ENCODE peak calls at places on chromosomes 12 and 14, in ten cellular contexts. V is A549, Q is body of pancreas, F is endodermal cell, X is A673, W is astrocyte, I is mucosa of descending colon, T is heart left ventricle, O is tibial nerve, L is tibial artery. U is an unnamed sample. For H3K4me1, the result is how much of the 10 kb centered on the place peaks cover.

GRCh38 chr12:50641566-50641965 is 122.3 kb upstream of the ATF1 start:
- DNase-seq in X (no peak), O (no peak), T (no peak), F (peak), V (no peak), I (no peak), W (no peak), Q (peak), L (no peak), U (no peak)

GRCh38 chr14:77241955-77242354 is 29.1 kb downstream of the NGB start:
- DNase-seq in W (no peak), T (no peak), Q (no peak), O (no peak), X (no peak), I (no peak), F (no peak), L (no peak), V (no peak), U (no peak)

GRCh38 chr14:20631023-20631820 is 10.3 kb downstream of the OR6S1 start:
- DNase-seq in L (peak), O (no peak), F (peak), Q (peak), V (peak), I (no peak), T (no peak), W (no peak), X (peak), U (no peak)

GRCh38 chr12:48419409-48419935 is 52.9 kb upstream of the ANP32D start:
- DNase-seq in Q (no peak), T (no peak), W (no peak), L (no peak), F (peak), O (no peak), V (no peak), X (no peak), I (no peak), U (no peak)

GRCh38 chr12:56520025-56520810 is 1.4 kb upstream of the RBMS2 start:
- DNase-seq in O (no peak), F (no peak), T (peak), W (no peak), I (no peak), V (no peak), X (peak), L (no peak), Q (no peak), U (no peak)

GRCh38 chr14:50560929-50561280 is 960 bp downstream of the ATL1 start:
- DNase-seq in O (peak), W (peak), L (peak), Q (peak), F (peak), X (peak), T (peak), I (peak), V (peak), U (peak)

GRCh38 chr12:63917864-63918742 is 73.6 kb downstream of the SRGAP1 start:
- DNase-seq in X (peak), I (peak), O (no peak), L (no peak), T (no peak), W (peak), V (peak), Q (peak), F (no peak), U (no peak)

GRCh38 chr12:132511516-132512196 is 21.7 kb downstream of the FBRSL1 start:
- DNase-seq in L (no peak), X (no peak), Q (no peak), T (no peak), I (no peak), F (no peak), V (no peak), O (no peak), W (no peak), U (no peak)

GRCh38 chr14:26531894-26532293 is 65.9 kb downstream of the NOVA1 start:
- DNase-seq in X (peak), W (peak), T (no peak), L (no peak), I (no peak), F (no peak), V (peak), Q (no peak), O (no peak), U (no peak)

GRCh38 chr12:93682846-93683261 is 5.7 kb downstream of the CRADD start:
- DNase-seq in L (no peak), X (no peak), T (peak), V (no peak), I (no peak), W (no peak), F (peak), O (no peak), Q (no peak), U (no peak)

DNA sequence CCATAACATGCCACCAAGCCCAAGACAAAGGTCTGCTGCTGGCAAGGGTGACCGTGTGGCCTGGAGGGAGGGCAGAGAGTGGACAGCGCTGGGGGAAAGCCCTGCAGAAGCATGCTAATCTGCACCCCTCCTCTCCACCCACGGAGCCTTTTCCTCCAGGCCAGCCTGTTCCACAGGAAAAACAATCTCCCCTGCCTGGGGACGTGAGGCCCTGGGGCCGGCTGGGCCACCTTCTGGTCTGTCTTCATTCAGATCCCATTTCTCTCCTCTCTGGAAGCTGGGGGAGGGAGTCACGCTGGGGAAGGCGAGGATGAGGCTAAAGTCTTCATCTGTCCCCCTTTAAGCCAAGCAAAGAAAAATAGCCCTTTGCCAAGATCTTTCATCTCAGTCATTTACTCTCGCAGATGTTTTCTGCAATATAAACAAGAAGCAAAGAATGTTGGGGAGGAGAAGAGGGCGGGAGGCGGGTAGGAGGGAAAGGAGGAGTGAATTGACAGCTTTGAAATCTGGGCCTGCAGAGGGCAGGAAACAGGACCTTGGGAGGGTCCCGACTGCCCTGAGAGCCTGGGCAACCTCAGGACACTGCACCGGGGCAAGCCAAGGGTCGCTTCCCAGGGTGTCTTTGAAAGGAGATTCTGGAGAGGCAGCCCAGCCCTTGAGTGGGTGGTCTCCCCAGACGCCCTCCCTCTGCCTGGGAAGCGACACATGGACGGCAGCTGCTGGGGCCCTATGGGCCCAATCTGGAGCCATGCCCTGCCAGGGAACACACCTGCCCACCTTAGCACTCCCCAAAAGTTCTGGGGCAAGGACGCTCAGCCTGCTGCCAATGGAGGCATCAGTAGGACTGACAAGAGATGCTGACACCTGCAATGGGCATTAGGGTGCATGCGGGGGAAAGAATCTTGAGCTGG is 133.6 kb downstream of the ZFP36L1 start:
- DNase-seq in O (no peak), W (no peak), V (no peak), X (no peak), I (no peak), T (peak), Q (no peak), L (no peak), F (no peak), U (no peak)
- TF ChIP-seq CTCF in O (no peak), W (no peak), V (no peak), X (no peak), I (no peak), T (no peak), Q (no peak), L (no peak), F (no peak), U (no peak)

DNA sequence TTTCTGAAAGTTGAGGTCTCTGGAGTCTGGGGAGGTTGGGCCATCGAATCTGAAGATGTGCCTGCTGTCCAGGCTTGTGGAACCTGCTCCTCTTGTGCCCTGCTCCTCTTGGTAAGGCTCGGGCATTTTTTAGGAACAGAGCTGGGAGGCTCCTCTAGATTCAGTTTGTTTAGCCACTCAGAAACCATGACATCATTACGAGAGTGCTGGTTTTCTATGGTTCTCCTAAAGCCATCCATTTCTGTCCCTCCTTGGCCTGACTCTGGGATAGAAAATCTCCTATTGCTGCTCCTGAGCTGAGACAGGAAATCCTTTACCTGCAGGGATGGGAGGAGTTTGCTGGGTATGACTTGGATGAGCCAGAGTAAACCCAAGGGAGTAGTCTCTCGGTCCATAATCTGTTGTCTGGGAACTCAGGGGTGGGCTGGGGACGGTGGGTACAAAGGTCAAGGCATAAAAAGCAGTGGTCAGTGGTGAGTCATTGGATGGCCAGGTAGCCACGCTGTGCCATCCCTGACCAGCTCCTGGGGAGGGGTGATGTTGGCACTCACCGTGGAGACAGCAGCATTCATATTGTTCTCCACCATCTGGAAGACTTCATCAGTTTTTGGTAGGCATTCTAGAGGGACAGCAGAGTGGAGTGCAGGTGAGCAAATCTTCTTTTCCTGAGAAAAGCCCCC is 2.4 kb upstream of the ADCY4 start:
- DNase-seq in W (no peak), I (no peak), O (no peak), V (no peak), F (peak), Q (no peak), X (no peak), T (no peak), L (no peak), U (no peak)
- H3K4me1 ChIP-seq in W (under half), I (under half), O (under half), V (under half), F (under half), Q (under half), X (under half), T (under half), L (under half), U (under half)

DNA sequence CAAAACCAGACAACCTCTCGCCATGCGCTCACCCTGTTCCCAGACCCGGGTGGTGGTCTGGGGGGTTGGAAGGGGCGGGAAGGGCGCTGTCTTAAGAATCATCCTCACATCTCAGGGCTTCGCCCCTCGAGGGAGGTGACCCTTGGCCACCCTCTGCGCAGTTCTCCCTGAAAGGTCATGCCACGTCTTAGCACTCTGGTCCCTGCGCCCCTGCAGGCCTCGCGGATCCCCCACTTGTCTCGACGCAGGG is 40.6 kb upstream of the CAPRIN2 start:
- DNase-seq in L (no peak), Q (no peak), O (no peak), I (no peak), T (no peak), X (no peak), V (no peak), F (peak), W (no peak), U (no peak)
- H3K4me3 ChIP-seq in L (peak), Q (no peak), O (peak), I (no peak), T (peak), X (peak), V (peak), F (peak), W (peak), U (peak)

DNA sequence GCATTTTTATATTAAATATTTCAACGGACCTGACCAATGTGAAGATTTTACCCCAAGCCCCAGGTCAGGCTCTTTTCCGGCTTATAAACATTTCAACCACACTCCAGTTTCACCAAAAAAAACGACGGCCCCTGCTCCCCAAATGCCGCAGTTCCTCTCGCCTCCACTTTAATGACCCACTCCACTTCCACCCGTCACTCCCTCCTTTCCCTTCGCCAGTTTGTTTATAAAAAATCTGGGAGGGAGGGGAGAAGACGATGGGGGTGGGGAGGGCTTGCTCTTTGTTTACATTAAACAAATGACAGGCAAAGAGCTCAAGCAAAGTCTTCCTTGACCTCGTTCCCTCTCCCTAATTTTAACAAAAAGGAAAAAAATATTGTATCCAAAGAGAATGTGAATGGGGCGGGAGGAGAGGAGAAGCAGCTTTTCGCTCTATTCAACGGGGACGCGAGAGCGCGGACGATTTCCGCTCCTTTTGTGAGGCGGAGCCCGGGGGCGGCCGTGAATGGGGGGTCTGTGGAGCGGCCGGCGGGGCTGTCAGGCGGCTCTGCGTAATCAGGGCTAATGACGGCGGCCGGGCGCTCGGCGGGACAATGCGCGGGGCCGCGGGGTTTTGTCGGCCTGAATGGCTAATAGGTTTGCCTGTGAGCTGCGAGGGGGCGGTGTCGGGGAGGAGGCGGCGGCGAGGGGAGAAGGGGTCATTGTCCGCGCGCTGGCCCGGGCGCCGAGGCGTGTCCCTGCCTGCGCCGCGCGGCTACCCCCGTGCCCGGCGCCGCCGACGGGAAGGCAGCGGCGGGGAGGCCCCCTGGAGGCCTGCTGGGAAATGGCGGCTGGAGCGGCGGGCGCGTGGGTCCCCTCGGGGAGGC is 5.7 kb downstream of the SIX6 start:
- DNase-seq in X (peak), Q (no peak), L (peak), T (no peak), I (no peak), W (peak), V (peak), O (no peak), F (peak), U (no peak)
- TF ChIP-seq CTCF in X (peak), Q (peak), L (peak), T (peak), I (no peak), W (no peak), V (peak), O (peak), F (peak), U (no peak)

U was measured in lung.